ENCODE peak calls at places on chromosomes 6 and 20, in five cellular contexts. C is effector memory CD4-positive, alpha-beta T cell; Y is T-helper 2 cell; M is adrenal gland; O is retina. R is an unnamed sample.

GRCh38 chr6:3612341-3613041 is 139.0 kb downstream of the PXDC1 start:
- DNase-seq in C (no peak), Y (no peak), M (peak; percentile 8), O (no peak), R (peak; percentile 4)

GRCh38 chr6:44151348-44152108 is 7.1 kb upstream of the CAPN11 start:
- DNase-seq in C (peak; percentile 58), Y (peak; percentile 71), M (peak; percentile 86), O (peak; percentile 82), R (peak; percentile 92)

GRCh38 chr20:20425785-20426471 is 58.0 kb downstream of the INSM1 start:
- DNase-seq in C (no peak), Y (no peak), M (no peak), O (no peak), R (no peak)

GRCh38 chr6:160273760-160274159 is 15.1 kb upstream of the SLC22A2 start:
- DNase-seq in C (no peak), Y (no peak), M (no peak), O (no peak), R (no peak)

GRCh38 chr6:42959917-42960242 is 674 bp upstream of the GNMT start:
- DNase-seq in C (no peak), Y (no peak), M (no peak), O (no peak), R (no peak)

GRCh38 chr20:63137851-63138415 is 78.0 kb downstream of the YTHDF1 start:
- DNase-seq in C (no peak), Y (no peak), M (no peak), O (no peak), R (no peak)

GRCh38 chr6:153272201-153272980 is 141.3 kb upstream of the RGS17 start:
- DNase-seq in C (no peak), Y (no peak), M (no peak), O (no peak), R (no peak)

GRCh38 chr6:62999796-63000195 is 211.5 kb upstream of the FKBP1C start:
- DNase-seq in C (no peak), Y (no peak), M (no peak), O (no peak), R (no peak)

GRCh38 chr6:145349950-145350510 is 385.3 kb downstream of the EPM2A start:
- DNase-seq in C (no peak), Y (no peak), M (no peak), O (peak; percentile 72), R (no peak)

GRCh38 chr6:16844183-16844582 is 82.9 kb upstream of the ATXN1 start:
- DNase-seq in C (no peak), Y (no peak), M (no peak), O (no peak), R (no peak)

GRCh38 chr6:73264446-73264845 is 1.4 kb upstream of the KHDC1 start:
- DNase-seq in C (no peak), Y (no peak), M (no peak), O (no peak), R (no peak)

GRCh38 chr6:34226731-34227586 is 9.7 kb upstream of the HMGA1 start:
- DNase-seq in C (no peak), Y (no peak), M (no peak), O (no peak), R (no peak)

GRCh38 chr20:38935285-38935684 is 9.1 kb downstream of the FAM83D start:
- DNase-seq in C (no peak), Y (no peak), M (no peak), O (no peak), R (no peak)

GRCh38 chr6:6790891-6791290 is 202.4 kb downstream of the LY86 start:
- DNase-seq in C (no peak), Y (no peak), M (peak; percentile 13), O (no peak), R (no peak)

GRCh38 chr6:6707143-6707542 is 118.6 kb downstream of the LY86 start:
- DNase-seq in C (no peak), Y (no peak), M (no peak), O (no peak), R (no peak)

GRCh38 chr6:53718597-53719460 is 53.3 kb upstream of the KLHL31 start:
- DNase-seq in C (no peak), Y (no peak), M (peak; percentile 72), O (peak; percentile 35), R (peak; percentile 72)

GRCh38 chr6:133806358-133806757 is 82.6 kb upstream of the TCF21 start:
- DNase-seq in C (no peak), Y (no peak), M (no peak), O (no peak), R (no peak)

GRCh38 chr6:72328775-72329174 is 293.1 kb upstream of the KCNQ5 start:
- DNase-seq in C (no peak), Y (no peak), M (no peak), O (no peak), R (no peak)

GRCh38 chr6:127277878-127278843 is 11.5 kb downstream of the RNF146 start:
- DNase-seq in C (no peak), Y (no peak), M (no peak), O (no peak), R (no peak)

GRCh38 chr6:164419099-164419498 is 890.3 kb downstream of the C6orf118 start:
- DNase-seq in C (no peak), Y (no peak), M (no peak), O (no peak), R (no peak)

GRCh38 chr6:113909224-113909856 is 52.2 kb downstream of the MARCKS start:
- DNase-seq in C (no peak), Y (no peak), M (no peak), O (peak; percentile 54), R (no peak)

GRCh38 chr6:163630575-163630974 is 216.1 kb downstream of the QKI start:
- DNase-seq in C (no peak), Y (no peak), M (no peak), O (peak; percentile 66), R (no peak)

GRCh38 chr20:37944456-37944981 is 41.6 kb downstream of the VSTM2L start:
- DNase-seq in C (no peak), Y (no peak), M (no peak), O (no peak), R (no peak)

GRCh38 chr20:53752971-53753879 is 159.6 kb upstream of the ZNF217 start:
- DNase-seq in C (no peak), Y (no peak), M (no peak), O (no peak), R (no peak)

GRCh38 chr6:137013031-137013430 is 31.7 kb downstream of the IL20RA start:
- DNase-seq in C (no peak), Y (no peak), M (no peak), O (no peak), R (no peak)

GRCh38 chr6:41696788-41697187 is 38.6 kb downstream of the TFEB start:
- DNase-seq in C (no peak), Y (no peak), M (no peak), O (no peak), R (no peak)

R was measured in WERI-Rb-1.